ENCODE peak calls at places on chromosomes 1 and 21, in seven cellular contexts. G is myocyte, N is AG08395, W is Daoy, H is foreskin keratinocyte, Q is H54, D is GM23338. J is an unnamed sample.

GRCh38 chr1:119947468-119947867 is 51.2 kb upstream of the ADAM30 start:
- DNase-seq in G (no peak), N (peak), W (peak), H (no peak), Q (no peak), D (no peak), J (no peak)

GRCh38 chr1:232110281-232111090 is 483.9 kb downstream of the DISC1 start:
- DNase-seq in G (no peak), N (peak), W (peak), H (no peak), Q (no peak), D (peak), J (peak)

GRCh38 chr1:233938476-233938875 is 34.0 kb downstream of the SLC35F3 start:
- DNase-seq in G (no peak), N (no peak), W (no peak), H (no peak), Q (no peak), D (no peak), J (no peak)

GRCh38 chr1:204600203-204600602 is 84.0 kb downstream of the MDM4 start:
- DNase-seq in G (no peak), N (no peak), W (no peak), H (no peak), Q (no peak), D (no peak), J (no peak)

GRCh38 chr1:183185941-183186490 is at the start of gene LAMC2:
- DNase-seq in G (no peak), N (no peak), W (no peak), H (peak), Q (peak), D (peak), J (peak)

GRCh38 chr1:38690790-38691189 is 168.8 kb downstream of the RRAGC start:
- DNase-seq in G (peak), N (no peak), W (no peak), H (peak), Q (no peak), D (no peak), J (no peak)

GRCh38 chr1:155075535-155075934 is 3.1 kb upstream of the EFNA3 start:
- DNase-seq in G (no peak), N (no peak), W (no peak), H (no peak), Q (no peak), D (no peak), J (no peak)

GRCh38 chr1:57506941-57507340 is 83.1 kb upstream of the DAB1 start:
- DNase-seq in G (no peak), N (no peak), W (no peak), H (no peak), Q (no peak), D (no peak), J (no peak)

GRCh38 chr1:16117369-16117768 is 38.5 kb downstream of the EPHA2 start:
- DNase-seq in G (peak), N (peak), W (peak), H (no peak), Q (no peak), D (no peak), J (peak)

GRCh38 chr21:37292946-37293345 is 25.8 kb upstream of the VPS26C start:
- DNase-seq in G (no peak), N (no peak), W (no peak), H (no peak), Q (no peak), D (no peak), J (no peak)

GRCh38 chr1:9107156-9107555 is 21.7 kb downstream of the GPR157 start:
- DNase-seq in G (no peak), N (no peak), W (no peak), H (no peak), Q (no peak), D (no peak), J (no peak)

GRCh38 chr1:210394281-210394798 is 65.6 kb downstream of the HHAT start:
- DNase-seq in G (peak), N (no peak), W (peak), H (peak), Q (no peak), D (no peak), J (no peak)

GRCh38 chr1:8455700-8456305 is 137.9 kb downstream of the SLC45A1 start:
- DNase-seq in G (peak), N (no peak), W (no peak), H (no peak), Q (no peak), D (no peak), J (no peak)

GRCh38 chr1:199273837-199274379 is 635.1 kb downstream of the PTPRC start:
- DNase-seq in G (peak), N (no peak), W (peak), H (peak), Q (no peak), D (no peak), J (no peak)

GRCh38 chr1:170634819-170635410 is 29.0 kb upstream of the PRRX1 start:
- DNase-seq in G (no peak), N (no peak), W (peak), H (peak), Q (no peak), D (no peak), J (no peak)

GRCh38 chr1:151887028-151887427 is 22.3 kb downstream of the THEM4 start:
- DNase-seq in G (peak), N (no peak), W (peak), H (peak), Q (no peak), D (no peak), J (no peak)

J was measured in H7.